ENCODE peak calls at places on chromosomes 1 and 21, in four cellular contexts. I is heart left ventricle, H is A549, P is left ventricle myocardium inferior. E is an unnamed sample. For H3K4me1, the result is how much of the 10 kb centered on the place peaks cover.

GRCh38 chr1:110084226-110085078 is 14.0 kb upstream of the ALX3 start:
- DNase-seq in H (no peak), I (peak), P (peak), E (peak)

GRCh38 chr1:32611859-32612188 is 38.5 kb downstream of the ZBTB8OS start:
- DNase-seq in H (no peak), P (no peak), I (no peak), E (no peak)

GRCh38 chr1:85465099-85465790 is at the start of gene DDAH1:
- DNase-seq in H (peak), P (peak), I (peak), E (no peak)

GRCh38 chr21:16509466-16509865 is 779.7 kb downstream of the USP25 start:
- DNase-seq in P (no peak), H (no peak), I (no peak), E (no peak)

GRCh38 chr1:103547840-103548239 is 22.3 kb downstream of the RNPC3 start:
- DNase-seq in I (no peak), H (no peak), P (no peak), E (no peak)

GRCh38 chr1:113868387-113869083 is 3.0 kb downstream of the PTPN22 start:
- DNase-seq in P (no peak), I (no peak), H (no peak), E (no peak)

GRCh38 chr21:45383615-45384201 is 21.3 kb upstream of the COL18A1 start:
- DNase-seq in H (no peak), P (peak), I (peak), E (no peak)

GRCh38 chr1:6342031-6342430 is 51.5 kb downstream of the ACOT7 start:
- DNase-seq in H (no peak), P (no peak), I (no peak), E (no peak)

GRCh38 chr21:17848228-17848627 is 29.1 kb upstream of the C21orf91 start:
- DNase-seq in P (peak), I (no peak), H (no peak), E (no peak)

GRCh38 chr1:118100686-118101300 is 84.2 kb downstream of the SPAG17 start:
- DNase-seq in P (no peak), H (no peak), I (no peak), E (no peak)

GRCh38 chr1:200314085-200314750 is 95.6 kb downstream of the ZNF281 start:
- DNase-seq in P (no peak), H (peak), I (no peak), E (no peak)

GRCh38 chr1:180219776-180220175 is 10.3 kb upstream of the LHX4 start:
- DNase-seq in H (no peak), P (no peak), I (no peak), E (no peak)

GRCh38 chr1:215357901-215358300 is 209.2 kb upstream of the KCTD3 start:
- DNase-seq in H (no peak), P (no peak), I (no peak), E (no peak)

GRCh38 chr1:1778827-1779675 is 781 bp upstream of the NADK start:
- DNase-seq in H (peak), I (peak), P (peak), E (peak)

GRCh38 chr21:42057861-42058437 is 13.2 kb upstream of the UMODL1 start:
- DNase-seq in P (no peak), I (no peak), H (no peak), E (no peak)

GRCh38 chr1:81254560-81254959 is 546.2 kb upstream of the ADGRL2 start:
- DNase-seq in I (no peak), P (no peak), H (no peak), E (no peak)

GRCh38 chr1:107964397-107965111 is 426 bp downstream of the VAV3 start:
- DNase-seq in H (no peak), I (peak), P (no peak), E (no peak)

DNA sequence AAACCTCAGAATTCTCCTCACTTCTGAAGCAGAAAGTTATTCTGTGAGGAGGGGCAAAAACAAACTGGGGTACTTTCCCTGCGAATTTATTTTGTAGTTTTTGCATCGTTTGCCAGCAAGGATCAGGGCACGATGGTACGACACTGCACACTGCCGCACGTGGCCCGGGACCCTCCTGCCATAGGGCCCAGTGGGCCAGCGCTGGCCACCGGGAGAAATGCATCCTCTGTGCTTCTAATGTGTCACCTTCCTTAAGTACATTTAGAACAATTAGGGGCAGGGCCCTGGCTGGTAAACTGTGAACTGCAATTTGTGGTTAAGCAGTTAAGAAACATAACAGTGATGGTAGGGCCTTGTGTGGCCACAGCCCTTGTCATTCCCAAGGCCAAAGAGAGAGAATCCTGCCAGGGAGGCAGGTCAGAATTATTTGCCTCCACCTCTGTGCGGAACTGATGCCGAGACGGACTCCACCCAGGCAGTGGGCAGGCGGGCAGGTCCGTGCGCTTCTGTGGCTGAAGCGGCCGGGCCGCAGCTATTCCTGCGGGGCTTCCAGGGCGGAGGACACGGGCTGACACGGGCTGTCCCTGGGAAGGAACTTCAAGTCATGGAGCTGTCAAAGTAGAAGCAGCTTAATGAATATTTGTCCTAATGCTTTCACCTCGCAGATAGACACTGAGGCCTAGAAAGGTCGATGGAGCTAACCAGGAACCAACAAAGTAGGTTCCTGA is 12.5 kb downstream of the GPR137B start:
- DNase-seq in P (no peak), H (no peak), I (no peak), E (no peak)
- TF ChIP-seq CTCF in P (no peak), H (no peak), I (no peak), E (no peak)

GRCh38 chr1:116130376-116130775 is 19.2 kb downstream of the MAB21L3 start:
- DNase-seq in H (no peak), P (no peak), I (no peak), E (no peak)

GRCh38 chr1:116131170-116131569 is 20.0 kb downstream of the MAB21L3 start:
- DNase-seq in P (no peak), H (no peak), I (no peak), E (no peak)

GRCh38 chr1:116127848-116128540 is 16.8 kb downstream of the MAB21L3 start:
- DNase-seq in I (no peak), P (no peak), H (no peak), E (no peak)

GRCh38 chr1:116128669-116129068 is 17.5 kb downstream of the MAB21L3 start:
- DNase-seq in P (no peak), I (no peak), H (no peak), E (no peak)

GRCh38 chr1:116129537-116129936 is 18.3 kb downstream of the MAB21L3 start:
- DNase-seq in P (no peak), I (no peak), H (no peak), E (no peak)
- H3K27ac ChIP-seq in P (no peak), I (no peak), H (no peak), E (no peak)

GRCh38 chr1:47887060-47887851 is 109.9 kb downstream of the TRABD2B start:
- DNase-seq in I (no peak), H (no peak), P (no peak), E (no peak)
- H3K4me1 ChIP-seq in I (under half), H (under half), P (under half), E (under half)

GRCh38 chr1:186240436-186240835 is 134.6 kb downstream of the TPR start:
- DNase-seq in H (no peak), P (no peak), I (no peak), E (no peak)

GRCh38 chr1:186239211-186239610 is 135.8 kb downstream of the TPR start:
- DNase-seq in P (no peak), H (no peak), I (no peak), E (no peak)

GRCh38 chr1:186250529-186250928 is 124.5 kb downstream of the TPR start:
- DNase-seq in I (no peak), P (no peak), H (no peak), E (no peak)

DNA sequence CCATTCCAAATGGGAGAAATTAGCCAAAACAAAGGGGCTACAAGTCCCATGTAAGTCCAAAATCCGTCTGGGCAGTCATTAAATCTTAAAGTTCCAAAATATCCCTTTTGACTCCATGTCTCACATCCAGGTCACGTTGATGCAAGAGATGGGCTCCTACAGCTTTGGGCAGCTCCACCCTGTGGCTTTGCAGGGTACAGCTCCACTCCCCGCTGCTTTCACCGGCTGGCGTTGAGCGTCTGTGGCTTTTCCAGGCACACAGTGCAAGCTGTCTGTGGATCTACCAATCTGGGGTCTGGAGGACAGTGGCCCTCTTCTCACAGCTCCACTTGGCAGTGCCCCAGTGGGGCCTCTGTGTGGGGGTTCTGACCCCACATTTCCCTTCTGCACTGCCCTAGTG is 130.2 kb downstream of the TPR start:
- DNase-seq in I (no peak), H (no peak), P (no peak), E (no peak)
- TF ChIP-seq CTCF in I (no peak), H (no peak), P (no peak), E (no peak)

DNA sequence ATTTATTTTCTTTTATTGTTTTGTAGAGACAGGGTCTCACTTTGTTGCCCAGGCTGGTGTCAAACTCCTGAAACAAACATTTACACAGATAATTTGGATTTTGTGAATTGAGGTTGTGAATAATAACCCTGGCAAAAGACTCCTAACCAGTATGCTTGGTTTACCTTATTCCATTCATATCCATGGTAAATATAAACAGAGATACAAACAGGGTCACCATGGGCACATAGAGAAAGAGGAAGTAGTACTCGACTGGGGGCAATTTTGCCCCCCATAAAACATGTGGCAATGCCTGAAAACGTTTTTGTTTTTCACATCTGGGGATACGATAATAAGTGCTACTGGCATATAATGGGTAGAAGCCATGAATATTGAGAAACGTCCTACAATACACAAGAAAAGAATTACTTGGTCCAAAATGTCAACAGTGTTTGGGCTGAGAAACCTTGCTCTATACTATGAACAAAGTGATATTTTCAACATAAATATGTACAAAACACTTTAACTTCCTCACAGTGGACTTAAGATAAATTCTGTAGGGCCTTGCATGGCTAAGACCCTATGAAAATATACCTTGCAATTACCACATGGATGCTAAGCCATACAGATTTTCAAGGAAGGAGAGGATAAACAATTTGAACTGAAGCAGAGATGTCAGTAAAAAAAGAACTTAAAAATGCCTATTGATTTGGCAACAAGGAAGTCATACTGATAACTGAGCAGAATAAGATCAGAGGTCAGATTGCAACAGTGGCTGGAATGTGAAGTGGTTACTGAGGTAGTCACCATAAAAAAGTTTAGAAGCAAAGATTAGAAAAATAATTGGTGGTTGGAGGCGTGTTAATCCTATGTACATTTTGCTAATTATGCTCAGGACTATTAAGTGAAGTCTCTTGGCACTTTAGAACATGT is 27.4 kb upstream of the ASPM start:
- DNase-seq in P (no peak), H (no peak), I (no peak), E (no peak)
- H3K27ac ChIP-seq in P (no peak), H (peak), I (no peak), E (no peak)

GRCh38 chr1:204992499-204992898 is 50.5 kb upstream of the CNTN2 start:
- DNase-seq in H (no peak), I (no peak), P (no peak), E (no peak)
- H3K4me1 ChIP-seq in H (under half), I (under half), P (under half), E (under half)